ENCODE peak calls at places on chromosomes 7 and 10, in four cellular contexts. C is thoracic aorta; I is neuronal stem cell; M is CD4-positive, alpha-beta memory T cell. W is an unnamed sample. For H3K27me3 and H3K4me1, the result is how much of the 10 kb centered on the place peaks cover.

GRCh38 chr10:69048103-69048502 is 39.8 kb upstream of the SRGN start:
- DNase-seq in M (no peak), I (no peak), C (no peak), W (no peak)

GRCh38 chr10:62268027-62268398 is 631 bp downstream of the RTKN2 start:
- DNase-seq in I (no peak), M (no peak), C (no peak), W (no peak)

GRCh38 chr7:154195266-154195665 is 143.1 kb downstream of the DPP6 start:
- DNase-seq in I (no peak), M (no peak), C (no peak), W (no peak)

GRCh38 chr10:50063100-50063499 is 4.7 kb upstream of the WASHC2A start:
- DNase-seq in M (no peak), C (no peak), I (no peak), W (no peak)

GRCh38 chr10:90321132-90321816 is 536.6 kb downstream of the HTR7 start:
- DNase-seq in M (no peak), I (no peak), C (no peak), W (no peak)

GRCh38 chr10:86363184-86363832 is 3.3 kb downstream of the GRID1 start:
- DNase-seq in I (peak), M (no peak), C (no peak), W (no peak)

GRCh38 chr10:119028900-119029612 is 458 bp upstream of the NANOS1 start:
- DNase-seq in I (peak), M (peak), C (peak), W (peak)

GRCh38 chr10:15346440-15347141 is 24.5 kb downstream of the FAM171A1 start:
- DNase-seq in C (no peak), I (no peak), M (no peak), W (no peak)

GRCh38 chr7:92695308-92696261 is 105.4 kb upstream of the FAM133B start:
- DNase-seq in M (no peak), C (no peak), I (peak), W (no peak)

GRCh38 chr7:155804897-155805825 is 7.1 kb downstream of the SHH start:
- DNase-seq in M (peak), C (no peak), I (peak), W (no peak)

GRCh38 chr7:22435720-22436119 is 64.3 kb downstream of the STEAP1B start:
- DNase-seq in I (no peak), M (no peak), C (no peak), W (no peak)

GRCh38 chr10:89861584-89862287 is 160.3 kb downstream of the KIF20B start:
- DNase-seq in M (no peak), C (no peak), I (no peak), W (no peak)

GRCh38 chr10:119478111-119479047 is 64.1 kb downstream of the RGS10 start:
- DNase-seq in M (peak), C (no peak), I (no peak), W (peak)

GRCh38 chr10:85510682-85511081 is 855.9 kb downstream of the GRID1 start:
- DNase-seq in C (no peak), I (no peak), M (no peak), W (no peak)

GRCh38 chr10:79393924-79394610 is 46.8 kb downstream of the PPIF start:
- DNase-seq in I (no peak), C (no peak), M (no peak), W (no peak)

GRCh38 chr10:97498841-97499560 is at the start of gene UBTD1:
- DNase-seq in C (no peak), M (no peak), I (peak), W (no peak)

GRCh38 chr10:107914450-107915276 is 750.2 kb upstream of the SORCS1 start:
- DNase-seq in I (peak), C (no peak), M (no peak), W (no peak)

GRCh38 chr10:31490858-31491504 is 172.0 kb downstream of the ZEB1 start:
- DNase-seq in C (no peak), M (peak), I (peak), W (no peak)

GRCh38 chr7:149729983-149730801 is 43.2 kb downstream of the ZNF467 start:
- DNase-seq in I (no peak), C (no peak), M (no peak), W (no peak)

GRCh38 chr7:111919690-111920179 is 286.5 kb downstream of the DOCK4 start:
- DNase-seq in M (no peak), I (no peak), C (no peak), W (no peak)

GRCh38 chr10:13816195-13816926 is 229.6 kb downstream of the PRPF18 start:
- DNase-seq in M (no peak), I (no peak), C (no peak), W (no peak)

GRCh38 chr7:87702326-87702725 is 74.1 kb downstream of the RUNDC3B start:
- DNase-seq in I (no peak), C (no peak), M (no peak), W (no peak)

GRCh38 chr10:99859585-99859984 is 77.1 kb downstream of the ABCC2 start:
- DNase-seq in I (no peak), M (no peak), C (no peak), W (no peak)

GRCh38 chr7:151860771-151861170 is 16.1 kb downstream of the PRKAG2 start:
- DNase-seq in M (no peak), I (no peak), C (no peak), W (no peak)

GRCh38 chr10:101897633-101898032 is 54.0 kb upstream of the KCNIP2 start:
- DNase-seq in C (no peak), I (no peak), M (no peak), W (no peak)

GRCh38 chr10:75398630-75399460 is 2.7 kb downstream of the ZNF503 start:
- DNase-seq in M (no peak), I (peak), C (no peak), W (no peak)

GRCh38 chr10:75399461-75400162 is 2.0 kb downstream of the ZNF503 start:
- DNase-seq in C (no peak), M (peak), I (peak), W (peak)

GRCh38 chr10:75396861-75397570 is 4.5 kb downstream of the ZNF503 start:
- DNase-seq in M (no peak), I (peak), C (no peak), W (no peak)

GRCh38 chr10:75397571-75397921 is 4.0 kb downstream of the ZNF503 start:
- DNase-seq in M (no peak), C (no peak), I (peak), W (no peak)

DNA sequence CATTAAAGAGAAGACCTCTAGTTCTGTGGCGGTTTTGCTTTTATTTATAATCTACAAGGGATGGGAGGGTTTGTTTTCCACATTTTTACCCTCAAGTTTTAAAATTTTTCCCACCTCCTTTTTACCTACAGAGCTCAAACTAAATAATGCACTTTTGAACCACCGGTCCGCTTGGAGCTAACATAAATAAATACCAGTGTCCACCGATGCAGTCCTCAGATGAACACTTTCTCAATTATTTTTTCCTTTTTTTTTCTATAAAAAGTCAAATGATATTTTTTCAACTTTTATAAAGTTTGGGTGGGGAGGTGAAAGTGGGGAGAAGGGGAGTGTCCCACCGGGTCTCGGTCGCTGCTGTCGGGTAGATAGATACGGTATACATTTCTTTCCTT is 3.3 kb downstream of the ZNF503 start:
- DNase-seq in C (no peak), M (no peak), I (no peak), W (no peak)
- H3K27me3 ChIP-seq in C (under half), M (under half), I (half or more), W (under half)

GRCh38 chr7:620885-621284 is 101.2 kb upstream of the PDGFA start:
- DNase-seq in C (no peak), I (no peak), M (no peak), W (no peak)

GRCh38 chr7:619356-619840 is 99.8 kb upstream of the PDGFA start:
- DNase-seq in M (no peak), I (no peak), C (no peak), W (no peak)

GRCh38 chr7:620052-620451 is 100.4 kb upstream of the PDGFA start:
- DNase-seq in I (no peak), M (no peak), C (no peak), W (no peak)

GRCh38 chr7:617614-618538 is 98.2 kb upstream of the PDGFA start:
- DNase-seq in M (no peak), I (no peak), C (no peak), W (no peak)

GRCh38 chr7:618539-619355 is 99.1 kb upstream of the PDGFA start:
- DNase-seq in C (no peak), M (peak), I (no peak), W (peak)
- H3K4me1 ChIP-seq in C (under half), M (half or more), I (under half), W (half or more)

DNA sequence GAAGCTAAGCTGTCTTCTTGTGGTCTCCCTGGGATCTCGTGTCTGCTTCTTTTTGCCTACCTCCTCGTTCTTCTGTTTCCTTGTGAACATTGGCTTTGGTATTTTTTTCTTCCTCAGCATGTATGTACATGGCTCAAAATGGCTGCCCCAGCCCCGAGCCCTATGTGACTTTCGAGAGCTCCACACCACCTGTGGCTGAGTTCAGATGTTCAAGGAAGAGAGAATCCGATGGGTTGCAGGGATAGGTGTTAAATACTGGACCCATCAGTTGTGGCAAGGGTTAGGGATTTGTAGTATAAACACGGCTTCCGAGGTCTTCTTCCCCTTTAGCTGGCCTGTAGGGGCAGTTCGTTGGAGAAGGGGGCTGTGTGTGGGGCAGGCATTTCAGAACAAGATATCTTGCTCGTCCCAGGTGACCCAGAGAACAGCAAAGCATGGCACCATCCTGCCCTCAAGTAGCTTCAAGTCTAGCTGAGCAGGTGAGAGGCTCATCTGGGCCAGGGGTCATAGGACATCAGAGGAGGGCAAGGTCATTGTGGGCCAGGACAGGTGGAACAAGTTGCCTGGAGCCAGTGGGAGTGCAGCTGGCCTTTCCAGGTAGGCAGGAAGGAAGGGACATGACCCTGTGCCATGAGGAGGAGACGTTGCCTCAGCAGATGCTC is 57.2 kb upstream of the COMTD1 start:
- DNase-seq in C (no peak), I (no peak), M (no peak), W (no peak)
- H3K27me3 ChIP-seq in C (under half), I (under half), M (under half), W (under half)

DNA sequence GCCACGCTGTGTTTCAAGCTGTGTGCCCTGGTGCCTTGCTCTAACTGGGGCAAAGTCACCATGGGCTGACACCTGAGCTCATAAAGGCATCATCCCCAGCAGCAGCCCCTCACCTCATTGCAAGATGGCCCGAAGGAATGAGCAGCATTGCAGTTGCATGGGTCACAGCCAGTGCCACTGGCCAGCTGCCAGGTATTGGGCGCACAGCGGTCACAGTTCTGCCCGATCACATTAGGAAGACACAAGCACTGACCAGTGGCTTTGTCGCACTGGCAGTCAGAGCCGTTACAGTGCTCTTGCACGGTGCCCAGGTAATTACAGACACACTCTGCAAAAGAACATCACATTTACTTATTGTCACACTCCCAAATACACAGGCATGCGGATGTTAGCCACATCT is 51.1 kb downstream of the LAMB1 start:
- DNase-seq in C (no peak), I (no peak), M (no peak), W (no peak)
- H3K4me1 ChIP-seq in C (under half), I (under half), M (under half), W (under half)

DNA sequence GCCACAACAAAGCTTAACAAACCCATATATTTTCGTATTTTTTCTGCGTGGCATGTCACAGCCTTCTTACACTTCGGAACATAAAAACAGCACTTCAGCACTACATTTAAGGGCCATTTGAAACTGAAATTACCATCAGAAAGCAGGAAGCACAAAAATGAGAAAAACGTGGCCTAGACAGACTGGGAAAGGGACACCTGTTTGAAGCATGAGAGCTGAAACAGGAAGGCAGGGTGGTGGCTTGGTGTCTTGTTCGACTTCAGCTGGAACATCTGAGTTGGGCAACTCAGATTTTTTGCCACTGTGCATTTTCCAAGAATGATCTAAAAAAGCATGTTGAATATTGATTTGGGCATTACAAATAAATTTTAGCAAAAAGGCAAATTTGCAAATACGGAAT is 243.2 kb downstream of the ELMO1 start:
- DNase-seq in M (no peak), C (no peak), I (no peak), W (no peak)
- H3K27me3 ChIP-seq in M (under half), C (under half), I (under half), W (under half)

GRCh38 chr10:48612241-48612943 is 7.5 kb upstream of the ARHGAP22 start:
- DNase-seq in M (no peak), I (no peak), C (no peak), W (no peak)
- H3K4me1 ChIP-seq in M (under half), I (under half), C (under half), W (under half)

GRCh38 chr7:132078891-132079735 is 497.2 kb downstream of the PLXNA4 start:
- DNase-seq in C (no peak), M (no peak), I (no peak), W (no peak)
- H3K27me3 ChIP-seq in C (under half), M (under half), I (under half), W (under half)